ENCODE peak calls at places on chromosome X, in five cellular contexts. X, B, T, K and E are unnamed samples.

GRCh38 chrX:17590892-17591740 is 146.2 kb upstream of the SCML1 start:
- DNase-seq in T (peak), K (peak), X (peak), B (peak), E (peak)

GRCh38 chrX:154443479-154443910 is 446 bp upstream of the FAM50A start:
- DNase-seq in K (no peak), X (no peak), B (no peak), T (no peak), E (no peak)

GRCh38 chrX:39527045-39527444 is 570.7 kb downstream of the BCOR start:
- DNase-seq in B (no peak), K (peak), X (no peak), T (peak), E (no peak)

GRCh38 chrX:149374751-149375150 is 130.4 kb downstream of the IDS start:
- DNase-seq in K (no peak), B (no peak), T (peak), X (no peak), E (no peak)

GRCh38 chrX:133254666-133255065 is 36.5 kb upstream of the TFDP3 start:
- DNase-seq in T (peak), B (no peak), X (no peak), K (peak), E (no peak)

GRCh38 chrX:7889138-7889537 is 38.1 kb downstream of the PNPLA4 start:
- DNase-seq in K (no peak), T (no peak), X (no peak), B (peak), E (no peak)

GRCh38 chrX:85815203-85815751 is 232.1 kb downstream of the CHM start:
- DNase-seq in X (no peak), B (no peak), K (no peak), T (no peak), E (no peak)

GRCh38 chrX:56576721-56577120 is 13.3 kb downstream of the UBQLN2 start:
- DNase-seq in T (no peak), K (no peak), X (no peak), B (no peak), E (no peak)

GRCh38 chrX:16125520-16126149 is 2.3 kb downstream of the GRPR start:
- DNase-seq in X (peak), K (no peak), T (no peak), B (no peak), E (no peak)

GRCh38 chrX:106692425-106693075 is 34.0 kb upstream of the RNF128 start:
- DNase-seq in T (no peak), K (no peak), B (no peak), X (no peak), E (no peak)

GRCh38 chrX:119121341-119121740 is 6.3 kb downstream of the KIAA1210 start:
- DNase-seq in X (no peak), B (no peak), T (peak), K (peak), E (no peak)

GRCh38 chrX:18997916-18998315 is 14.0 kb upstream of the PHKA2 start:
- DNase-seq in T (peak), B (no peak), X (no peak), K (no peak), E (no peak)

GRCh38 chrX:10582945-10583344 is 37.4 kb downstream of the MID1 start:
- DNase-seq in B (no peak), K (peak), T (peak), X (no peak), E (no peak)

GRCh38 chrX:2840961-2841360 is 12.2 kb downstream of the GYG2 start:
- DNase-seq in K (no peak), X (no peak), B (no peak), T (no peak), E (no peak)

GRCh38 chrX:40199704-40200103 is 101.9 kb upstream of the BCOR start:
- DNase-seq in X (no peak), K (no peak), T (no peak), B (no peak), E (no peak)

GRCh38 chrX:102669526-102669925 is 18.2 kb downstream of the GPRASP1 start:
- DNase-seq in X (no peak), B (no peak), T (no peak), K (no peak), E (no peak)

GRCh38 chrX:68421651-68422050 is 11.6 kb downstream of the OPHN1 start:
- DNase-seq in B (no peak), K (no peak), T (no peak), X (no peak), E (no peak)

GRCh38 chrX:107715331-107716044 is 60.1 kb downstream of the TSC22D3 start:
- DNase-seq in B (no peak), T (no peak), K (peak), X (no peak), E (no peak)

GRCh38 chrX:1380672-1381233 is 11.2 kb downstream of the SLC25A6 start:
- DNase-seq in K (no peak), B (no peak), X (no peak), T (no peak), E (peak)

GRCh38 chrX:11366998-11367595 is 73.9 kb downstream of the AMELX start:
- DNase-seq in K (no peak), X (no peak), T (no peak), B (no peak), E (no peak)

GRCh38 chrX:40012039-40012799 is 85.5 kb downstream of the BCOR start:
- DNase-seq in B (no peak), T (peak), X (peak), K (peak), E (no peak)

GRCh38 chrX:56248492-56248891 is 16.3 kb downstream of the KLF8 start:
- DNase-seq in K (peak), B (peak), T (peak), X (peak), E (peak)